ENCODE peak calls at places on chromosomes 2 and 18, in ten cellular contexts. R is uterus; W is MM.1S; X is thoracic aorta; Z is effector memory CD4-positive, alpha-beta T cell; F is ovary; K is CD8-positive, alpha-beta memory T cell; M is HCT116; N is GM23338; E is ascending aorta. C is an unnamed sample. For H3K27me3, H3K36me3 and H3K4me1, the result is how much of the 10 kb centered on the place peaks cover.

GRCh38 chr2:12361506-12361905 is 355.2 kb upstream of the TRIB2 start:
- DNase-seq in N (no peak), M (no peak), W (no peak), K (no peak), X (no peak), E (no peak), Z (no peak), R (no peak), F (no peak), C (no peak)

GRCh38 chr2:222239091-222239490 is 59.7 kb downstream of the PAX3 start:
- DNase-seq in R (no peak), W (no peak), M (no peak), Z (no peak), F (no peak), K (no peak), X (no peak), N (peak), E (no peak), C (no peak)

GRCh38 chr2:3462493-3463104 is 56.7 kb downstream of the ADI1 start:
- DNase-seq in E (peak), W (no peak), Z (no peak), K (no peak), M (no peak), F (no peak), R (peak), X (no peak), N (no peak), C (no peak)

GRCh38 chr18:68874361-68874760 is 76.5 kb downstream of the CCDC102B start:
- DNase-seq in X (no peak), R (no peak), E (no peak), N (no peak), W (no peak), Z (no peak), K (no peak), F (no peak), M (no peak), C (no peak)

GRCh38 chr2:45825001-45825651 is 173.7 kb downstream of the PRKCE start:
- DNase-seq in Z (no peak), X (no peak), K (no peak), E (no peak), W (no peak), N (peak), R (no peak), M (no peak), F (no peak), C (no peak)

GRCh38 chr2:224754129-224754528 is 38.0 kb upstream of the CCDC195 start:
- DNase-seq in N (no peak), Z (no peak), E (no peak), W (no peak), M (no peak), F (no peak), K (no peak), R (no peak), X (no peak), C (no peak)

GRCh38 chr18:8165095-8165494 is 444.1 kb upstream of the RAB12 start:
- DNase-seq in M (no peak), E (no peak), Z (no peak), X (no peak), R (no peak), K (no peak), N (no peak), F (no peak), W (no peak), C (no peak)

GRCh38 chr2:30969006-30969405 is 161.8 kb upstream of the CAPN13 start:
- DNase-seq in N (no peak), Z (no peak), W (no peak), E (no peak), K (no peak), R (no peak), M (no peak), X (no peak), F (no peak), C (no peak)

GRCh38 chr2:57407742-57408343 is 638.8 kb upstream of the VRK2 start:
- DNase-seq in X (no peak), W (no peak), M (no peak), E (no peak), Z (no peak), F (no peak), R (no peak), N (peak), K (no peak), C (no peak)

GRCh38 chr2:71926098-71926466 is 221.6 kb downstream of the CYP26B1 start:
- DNase-seq in W (no peak), M (no peak), R (no peak), F (no peak), X (no peak), E (no peak), Z (no peak), K (no peak), N (no peak), C (no peak)

GRCh38 chr2:12819098-12819465 is 102.3 kb downstream of the TRIB2 start:
- DNase-seq in N (peak), K (no peak), E (peak), Z (no peak), W (no peak), R (peak), F (peak), M (no peak), X (peak), C (no peak)

GRCh38 chr2:24115057-24115456 is 8.1 kb downstream of the PFN4 start:
- DNase-seq in X (no peak), F (no peak), K (no peak), M (no peak), W (no peak), R (no peak), N (peak), E (no peak), Z (no peak), C (no peak)

GRCh38 chr2:216275890-216276289 is 96.4 kb downstream of the MARCHF4 start:
- DNase-seq in K (no peak), M (no peak), E (no peak), X (no peak), W (no peak), N (no peak), Z (no peak), R (no peak), F (no peak), C (no peak)

GRCh38 chr2:234671716-234672115 is 174.8 kb upstream of the ARL4C start:
- DNase-seq in K (no peak), M (no peak), Z (no peak), W (no peak), N (no peak), R (no peak), X (no peak), E (no peak), F (no peak), C (no peak)

GRCh38 chr2:237862528-237862895 is 3.1 kb downstream of the RAMP1 start:
- DNase-seq in M (no peak), K (no peak), R (peak), X (no peak), Z (no peak), E (peak), N (no peak), F (no peak), W (no peak), C (no peak)

GRCh38 chr2:191109888-191110287 is 40.9 kb downstream of the STAT4 start:
- DNase-seq in N (no peak), Z (no peak), W (no peak), K (no peak), X (no peak), F (no peak), R (no peak), M (no peak), E (no peak), C (no peak)

GRCh38 chr2:46861916-46862315 is 53.7 kb downstream of the MCFD2 start:
- DNase-seq in W (no peak), K (no peak), R (no peak), X (no peak), M (no peak), F (no peak), E (no peak), N (no peak), Z (no peak), C (no peak)

GRCh38 chr2:215388002-215388728 is 47.7 kb downstream of the FN1 start:
- DNase-seq in W (no peak), N (no peak), F (no peak), R (no peak), M (no peak), E (no peak), Z (no peak), K (no peak), X (no peak), C (no peak)

GRCh38 chr18:13620206-13620672 is 106.1 kb downstream of the FAM210A start:
- DNase-seq in F (no peak), K (no peak), R (no peak), X (no peak), W (no peak), E (no peak), N (no peak), M (no peak), Z (no peak), C (no peak)

GRCh38 chr18:36419913-36420531 is 122.5 kb downstream of the FHOD3 start:
- DNase-seq in F (no peak), N (peak), E (no peak), W (peak), Z (no peak), X (no peak), R (no peak), K (no peak), M (peak), C (no peak)

GRCh38 chr2:96354492-96354891 is 18.9 kb downstream of the NCAPH start:
- DNase-seq in N (no peak), Z (no peak), F (no peak), E (no peak), M (no peak), X (no peak), K (no peak), R (no peak), W (no peak), C (no peak)

GRCh38 chr2:20449501-20450200 is 2.8 kb downstream of the RHOB start:
- DNase-seq in Z (no peak), K (no peak), E (peak), F (no peak), M (no peak), X (no peak), W (no peak), R (peak), N (no peak), C (no peak)

GRCh38 chr2:94996401-94997100 is 29.0 kb upstream of the MAL start:
- DNase-seq in N (no peak), K (no peak), R (no peak), Z (no peak), F (no peak), W (no peak), E (no peak), X (no peak), M (no peak), C (no peak)

GRCh38 chr2:86199834-86200177 is 549 bp downstream of the MRPL35 start:
- DNase-seq in E (no peak), F (no peak), Z (no peak), N (no peak), R (no peak), K (no peak), W (no peak), M (no peak), X (no peak), C (no peak)

GRCh38 chr2:236955675-236956618 is 129.7 kb upstream of the COPS8 start:
- DNase-seq in X (no peak), W (no peak), Z (no peak), R (no peak), E (peak), N (no peak), K (no peak), F (no peak), M (no peak), C (peak)

GRCh38 chr2:41940715-41941114 is 107.1 kb upstream of the PKDCC start:
- DNase-seq in M (no peak), F (peak), K (no peak), N (no peak), Z (no peak), X (no peak), E (no peak), W (no peak), R (peak), C (no peak)

GRCh38 chr2:218952160-218952559 is 7.3 kb upstream of the CDK5R2 start:
- DNase-seq in W (no peak), E (no peak), X (no peak), M (no peak), Z (no peak), F (no peak), N (no peak), K (no peak), R (no peak), C (no peak)
- H3K27me3 ChIP-seq in W (under half), E (under half), X (under half), M (under half), Z (under half), F (under half), N (under half), K (under half), R (under half), C (under half)

DNA sequence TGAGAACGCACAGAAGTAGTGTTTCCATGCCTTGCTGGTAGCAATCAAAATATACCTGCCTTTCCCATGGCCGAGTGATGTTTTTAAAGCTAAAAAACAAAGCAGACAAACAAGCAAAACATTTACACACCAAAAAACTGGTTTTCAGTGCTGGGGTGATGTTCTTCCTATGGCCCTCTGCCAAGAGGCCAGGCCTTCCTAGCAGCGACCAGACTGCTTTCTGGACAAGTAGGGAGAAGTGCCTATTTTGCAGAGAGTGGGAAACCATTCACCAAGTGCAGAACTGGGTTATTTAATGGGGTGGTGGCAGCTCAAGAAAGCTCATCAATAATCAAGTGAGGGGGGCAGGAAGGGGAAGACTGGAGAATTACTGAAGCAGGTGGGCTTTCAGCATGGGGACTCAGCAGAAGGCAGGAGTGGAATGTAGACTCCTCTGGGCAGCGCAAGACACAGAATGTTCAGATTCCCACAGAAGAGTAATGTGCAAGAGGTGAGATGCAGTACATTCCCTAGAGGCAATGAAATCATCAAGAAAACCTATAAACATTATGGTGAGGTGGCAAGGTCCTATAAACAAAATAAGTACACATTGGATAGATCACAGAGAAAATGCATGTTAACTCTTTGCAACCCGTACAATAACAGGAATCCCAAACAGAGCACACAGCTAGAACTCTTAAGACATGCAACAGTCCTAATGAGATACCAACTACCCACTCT is 44.0 kb downstream of the CPO start:
- DNase-seq in X (no peak), F (no peak), N (no peak), W (no peak), M (no peak), E (no peak), Z (no peak), K (no peak), R (no peak), C (no peak)
- H3K36me3 ChIP-seq in X (under half), F (under half), N (under half), W (under half), M (under half), E (under half), Z (under half), K (under half), R (under half), C (under half)

DNA sequence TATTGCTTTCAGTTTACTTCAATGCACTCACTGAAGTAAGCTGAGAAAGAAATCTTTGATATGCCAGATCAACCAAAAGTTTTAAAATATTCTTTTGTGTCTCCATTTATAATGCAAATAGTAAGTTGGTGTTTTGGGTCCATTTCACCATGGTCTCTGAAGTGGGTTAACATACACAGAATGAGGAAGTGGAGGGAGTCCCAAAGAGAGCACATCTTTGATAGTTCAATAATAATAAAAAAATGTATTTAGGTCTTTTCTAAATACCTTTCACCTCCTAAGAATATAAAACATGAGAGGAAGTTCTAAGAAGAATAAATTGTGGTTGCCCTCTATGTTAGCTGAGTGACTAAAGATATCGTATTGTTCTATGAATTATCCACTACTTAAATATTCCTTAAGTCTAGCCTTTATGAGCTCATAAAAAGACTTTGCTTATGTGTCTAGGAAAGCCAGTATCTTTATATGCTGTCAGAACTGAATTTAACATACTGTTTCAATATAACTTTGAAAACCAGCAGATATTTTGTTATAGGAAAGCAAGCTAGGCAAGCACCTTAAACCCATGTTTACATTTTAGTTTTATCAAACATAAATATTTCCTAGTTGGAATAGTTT is 148.7 kb upstream of the ZEB2 start:
- DNase-seq in E (no peak), K (no peak), M (no peak), R (no peak), F (no peak), N (no peak), W (no peak), Z (no peak), X (no peak), C (no peak)
- H3K4me1 ChIP-seq in E (under half), K (under half), M (under half), R (under half), F (under half), N (under half), W (under half), Z (under half), X (under half), C (under half)

DNA sequence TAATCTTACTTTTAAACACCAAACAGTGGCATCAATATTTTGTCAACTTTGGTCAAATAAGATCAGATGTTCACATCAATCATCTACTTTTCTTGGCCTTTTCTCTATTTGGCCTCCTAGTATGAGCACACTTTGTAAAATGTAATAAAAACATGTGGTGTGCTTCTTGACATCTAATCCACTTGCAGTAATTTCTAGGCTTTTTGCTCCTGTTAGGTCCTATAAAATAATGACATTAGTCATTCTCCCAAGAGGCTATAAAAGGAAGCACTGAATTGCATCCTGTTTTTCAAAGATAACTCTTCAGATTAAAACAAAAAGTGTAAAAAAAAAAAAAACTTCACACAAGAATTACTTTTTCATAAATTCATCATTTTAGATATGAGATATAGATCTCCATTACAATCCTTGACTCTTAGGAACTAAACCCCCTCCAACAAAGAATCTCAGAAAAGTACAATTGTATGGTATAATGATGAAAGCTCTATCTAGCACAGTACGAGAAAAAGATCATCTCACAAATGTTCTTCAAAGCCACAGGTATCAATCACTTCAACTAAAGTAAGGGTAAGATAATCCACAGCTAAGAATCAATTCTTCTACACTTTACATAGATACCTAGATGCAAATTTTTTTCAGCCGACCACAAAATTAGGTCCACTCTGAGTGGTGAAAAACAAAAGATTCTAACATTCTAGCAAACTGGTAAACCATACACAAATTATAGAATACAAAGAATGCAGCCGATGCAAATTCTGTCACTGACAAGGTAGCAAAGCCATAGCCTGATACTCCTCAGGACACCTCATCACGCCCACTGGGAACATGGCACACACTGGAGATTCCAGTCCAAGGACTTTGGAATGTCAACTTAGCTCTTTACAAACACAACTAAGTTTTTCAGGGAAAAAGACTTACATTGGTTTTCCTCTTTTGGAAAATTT is 2.7 kb downstream of the BCL2 start:
- DNase-seq in X (no peak), E (no peak), K (no peak), N (no peak), F (no peak), R (no peak), M (no peak), W (peak), Z (no peak), C (no peak)
- H3K27me3 ChIP-seq in X (under half), E (under half), K (under half), N (under half), F (under half), R (under half), M (under half), W (under half), Z (under half), C (under half)

GRCh38 chr18:23479829-23480505 is 23.3 kb upstream of the RMC1 start:
- DNase-seq in Z (no peak), M (no peak), K (no peak), E (no peak), F (no peak), W (no peak), N (no peak), R (no peak), X (no peak), C (no peak)
- H3K36me3 ChIP-seq in Z (half or more), M (half or more), K (under half), E (half or more), F (under half), W (under half), N (under half), R (under half), X (under half), C (under half)

DNA sequence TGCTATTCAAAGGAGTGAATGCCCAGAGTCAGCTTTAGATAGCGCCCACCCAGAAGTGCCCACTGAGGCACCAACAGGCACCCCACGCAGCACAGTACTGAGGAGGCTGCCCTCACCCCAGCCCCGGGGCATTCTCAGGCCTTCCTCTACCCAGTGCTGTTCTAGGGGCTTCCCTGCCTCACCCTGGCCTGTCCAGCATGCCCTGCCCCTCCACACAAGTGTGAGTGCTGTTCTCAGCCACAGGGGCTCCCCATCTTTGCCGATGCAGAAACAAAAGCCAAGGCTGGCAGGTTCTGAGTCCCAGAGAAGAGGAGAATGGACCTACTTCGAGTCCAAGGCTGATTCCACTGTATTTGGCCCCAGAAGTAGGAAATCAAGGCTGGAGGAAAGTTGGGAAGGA is 15.8 kb downstream of the BIN1 start:
- DNase-seq in N (no peak), F (no peak), M (no peak), R (no peak), X (no peak), Z (no peak), K (no peak), W (no peak), E (no peak), C (no peak)
- H3K4me1 ChIP-seq in N (under half), F (under half), M (under half), R (under half), X (under half), Z (under half), K (under half), W (under half), E (under half), C (under half)

C was measured in CD4-positive, alpha-beta memory T cell.